ENCODE peak calls at places on chromosome 5, in four cellular contexts. One of them, this sample, is unnamed.

GRCh38 chr5:37501152-37501551 is 122.0 kb downstream of the WDR70 start:
- DNase-seq in PC-3: peak; percentile 77
- DNase-seq in cardiac muscle cell: peak; percentile 9
- DNase-seq in glutamatergic neuron: no peak
- DNase-seq in this sample: no peak

GRCh38 chr5:148697177-148697820 is 43.0 kb upstream of the HTR4 start:
- DNase-seq in PC-3: peak; percentile 87
- DNase-seq in cardiac muscle cell: peak; percentile 86
- DNase-seq in glutamatergic neuron: no peak
- DNase-seq in this sample: no peak

GRCh38 chr5:68169898-68170297 is 45.7 kb upstream of the PIK3R1 start:
- DNase-seq in PC-3: no peak
- DNase-seq in cardiac muscle cell: peak; percentile 28
- DNase-seq in glutamatergic neuron: no peak
- DNase-seq in this sample: no peak

GRCh38 chr5:178590141-178590923 is at the start of gene COL23A1:
- DNase-seq in PC-3: peak; percentile 40
- DNase-seq in cardiac muscle cell: peak; percentile 60
- DNase-seq in glutamatergic neuron: peak; percentile 76
- DNase-seq in this sample: peak; percentile 59

GRCh38 chr5:143536364-143536763 is 132.9 kb upstream of the NR3C1 start:
- DNase-seq in PC-3: peak; percentile 88
- DNase-seq in cardiac muscle cell: peak; percentile 98
- DNase-seq in glutamatergic neuron: no peak
- DNase-seq in this sample: peak; percentile 80

GRCh38 chr5:99020698-99021048 is 91.9 kb upstream of the CHD1 start:
- DNase-seq in PC-3: peak; percentile 35
- DNase-seq in cardiac muscle cell: no peak
- DNase-seq in glutamatergic neuron: no peak
- DNase-seq in this sample: no peak

GRCh38 chr5:88957000-88957399 is 74.0 kb upstream of the MEF2C start:
- DNase-seq in PC-3: no peak
- DNase-seq in cardiac muscle cell: no peak
- DNase-seq in glutamatergic neuron: no peak
- DNase-seq in this sample: no peak

GRCh38 chr5:107736608-107737007 is 65.9 kb upstream of the EFNA5 start:
- DNase-seq in PC-3: no peak
- DNase-seq in cardiac muscle cell: peak; percentile 1
- DNase-seq in glutamatergic neuron: no peak
- DNase-seq in this sample: no peak

GRCh38 chr5:66515209-66515608 is 81.0 kb upstream of the MAST4 start:
- DNase-seq in PC-3: no peak
- DNase-seq in cardiac muscle cell: no peak
- DNase-seq in glutamatergic neuron: no peak
- DNase-seq in this sample: no peak

GRCh38 chr5:84411832-84412605 is 27.3 kb upstream of the EDIL3 start:
- DNase-seq in PC-3: no peak
- DNase-seq in cardiac muscle cell: no peak
- DNase-seq in glutamatergic neuron: no peak
- DNase-seq in this sample: peak; percentile 75

GRCh38 chr5:62124266-62124665 is 181.7 kb upstream of the KIF2A start:
- DNase-seq in PC-3: no peak
- DNase-seq in cardiac muscle cell: no peak
- DNase-seq in glutamatergic neuron: no peak
- DNase-seq in this sample: no peak

GRCh38 chr5:59661939-59662615 is 231.4 kb downstream of the PDE4D start:
- DNase-seq in PC-3: no peak
- DNase-seq in cardiac muscle cell: peak; percentile 39
- DNase-seq in glutamatergic neuron: no peak
- DNase-seq in this sample: no peak

GRCh38 chr5:139120521-139120920 is 77.6 kb downstream of the SIL1 start:
- DNase-seq in PC-3: no peak
- DNase-seq in cardiac muscle cell: no peak
- DNase-seq in glutamatergic neuron: no peak
- DNase-seq in this sample: no peak

GRCh38 chr5:139117342-139117884 is 80.8 kb downstream of the SIL1 start:
- DNase-seq in PC-3: no peak
- DNase-seq in cardiac muscle cell: no peak
- DNase-seq in glutamatergic neuron: no peak
- DNase-seq in this sample: no peak

GRCh38 chr5:139116256-139116655 is 81.9 kb downstream of the SIL1 start:
- DNase-seq in PC-3: no peak
- DNase-seq in cardiac muscle cell: no peak
- DNase-seq in glutamatergic neuron: no peak
- DNase-seq in this sample: no peak

GRCh38 chr5:139121120-139121519 is 77.0 kb downstream of the SIL1 start:
- DNase-seq in PC-3: no peak
- DNase-seq in cardiac muscle cell: no peak
- DNase-seq in glutamatergic neuron: no peak
- DNase-seq in this sample: no peak

DNA sequence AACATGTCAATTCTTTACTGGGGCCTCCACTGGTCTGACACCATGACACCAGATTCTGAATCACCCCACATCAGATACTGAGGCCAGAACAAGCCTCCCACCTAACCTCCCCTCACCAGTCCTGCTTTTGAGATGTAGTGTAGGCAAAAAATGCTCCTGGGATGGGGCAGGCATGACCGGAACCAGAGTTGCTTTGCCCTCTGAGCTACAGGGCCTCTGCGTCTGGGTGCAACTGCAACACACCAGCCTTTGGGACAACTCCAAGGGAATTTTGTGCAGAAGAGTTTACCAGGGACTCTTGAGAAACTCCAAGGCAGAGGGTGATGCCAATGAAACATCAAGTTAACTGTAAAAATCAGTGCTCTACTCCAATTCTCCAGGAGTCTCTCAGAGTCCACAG is 79.4 kb downstream of the SIL1 start:
- DNase-seq in PC-3: no peak
- DNase-seq in cardiac muscle cell: no peak
- DNase-seq in glutamatergic neuron: no peak
- DNase-seq in this sample: no peak
- TF ChIP-seq CTCF in PC-3: no peak
- TF ChIP-seq CTCF in cardiac muscle cell: no peak
- TF ChIP-seq CTCF in glutamatergic neuron: no peak
- TF ChIP-seq CTCF in this sample: no peak

DNA sequence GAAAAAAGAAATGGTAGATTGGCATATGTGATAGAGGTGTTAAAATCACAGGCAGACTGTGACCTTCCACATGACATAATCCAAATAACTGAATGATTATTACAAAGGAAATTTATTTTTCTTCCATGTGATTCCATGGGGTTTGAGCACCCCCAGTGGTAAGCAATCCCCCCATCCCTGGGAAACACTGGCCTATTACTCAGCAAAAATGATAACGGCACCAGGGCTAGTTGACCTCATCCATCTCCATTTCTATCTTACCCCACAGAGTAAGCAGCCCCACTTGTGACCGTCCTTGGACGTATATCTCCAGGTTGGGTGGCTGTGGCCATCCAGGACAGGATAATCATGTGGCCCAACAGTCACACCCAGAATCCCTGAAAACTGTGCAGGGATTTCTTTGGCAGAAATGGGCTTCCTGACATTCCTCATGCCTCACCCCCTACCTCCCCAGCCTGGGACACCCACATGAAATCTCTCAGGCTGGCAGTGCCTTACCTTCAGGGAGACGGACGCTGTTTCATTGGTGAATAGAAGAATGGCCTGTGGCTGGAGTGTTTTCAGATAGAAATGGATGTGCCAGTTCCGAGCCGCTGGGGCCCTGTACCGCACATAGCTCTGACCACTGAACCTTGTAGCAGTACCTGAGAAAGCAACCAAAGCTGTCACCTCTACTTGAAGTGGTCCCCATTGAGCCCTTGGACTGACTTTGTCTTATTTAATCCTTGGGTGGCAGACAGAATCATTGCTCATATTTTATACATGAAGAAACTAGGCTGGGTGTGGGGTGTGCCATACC is 69.9 kb downstream of the SLC36A1 start:
- DNase-seq in PC-3: no peak
- DNase-seq in cardiac muscle cell: no peak
- DNase-seq in glutamatergic neuron: no peak
- DNase-seq in this sample: no peak
- TF ChIP-seq CTCF in PC-3: no peak
- TF ChIP-seq CTCF in cardiac muscle cell: no peak
- TF ChIP-seq CTCF in glutamatergic neuron: no peak
- TF ChIP-seq CTCF in this sample: no peak

GRCh38 chr5:136062563-136063274 is 33.9 kb downstream of the TGFBI start:
- DNase-seq in PC-3: peak; percentile 74
- DNase-seq in cardiac muscle cell: peak; percentile 61
- DNase-seq in glutamatergic neuron: no peak
- DNase-seq in this sample: peak; percentile 59
- TF ChIP-seq CTCF in PC-3: peak; percentile 78
- TF ChIP-seq CTCF in cardiac muscle cell: peak; percentile 43
- TF ChIP-seq CTCF in glutamatergic neuron: no peak
- TF ChIP-seq CTCF in this sample: no peak

DNA sequence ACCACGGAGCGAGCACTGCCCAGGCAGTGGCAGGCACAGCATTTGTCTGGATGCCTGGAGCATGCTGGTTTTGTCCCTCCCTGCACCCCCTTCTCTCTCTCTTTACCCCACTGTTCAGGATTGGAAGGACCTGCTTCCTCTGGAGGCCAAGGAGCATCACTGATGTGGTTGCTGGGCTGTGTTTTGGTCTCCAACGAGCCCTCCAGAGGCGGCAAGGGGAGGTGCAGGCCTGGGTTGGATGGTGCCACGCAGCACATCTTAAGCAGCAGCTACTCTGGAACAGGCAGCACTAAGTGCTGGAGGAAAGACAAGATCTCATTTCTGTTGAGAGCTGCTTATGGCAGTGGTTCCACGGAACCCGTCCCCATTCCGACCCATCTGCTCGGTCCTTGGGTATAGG is 139.6 kb downstream of the CMYA5 start:
- DNase-seq in PC-3: no peak
- DNase-seq in cardiac muscle cell: peak; percentile 18
- DNase-seq in glutamatergic neuron: peak; percentile 58
- DNase-seq in this sample: no peak
- TF ChIP-seq CTCF in PC-3: peak; percentile 40
- TF ChIP-seq CTCF in cardiac muscle cell: peak; percentile 39
- TF ChIP-seq CTCF in glutamatergic neuron: peak; percentile 64
- TF ChIP-seq CTCF in this sample: no peak

GRCh38 chr5:177505075-177505474 is 4.6 kb downstream of the DOK3 start:
- DNase-seq in PC-3: no peak
- DNase-seq in cardiac muscle cell: no peak
- DNase-seq in glutamatergic neuron: no peak
- DNase-seq in this sample: no peak

GRCh38 chr5:177507596-177508216 is 1.9 kb downstream of the DOK3 start:
- DNase-seq in PC-3: no peak
- DNase-seq in cardiac muscle cell: no peak
- DNase-seq in glutamatergic neuron: no peak
- DNase-seq in this sample: no peak

GRCh38 chr5:177508837-177509236 is 789 bp downstream of the DOK3 start:
- DNase-seq in PC-3: no peak
- DNase-seq in cardiac muscle cell: no peak
- DNase-seq in glutamatergic neuron: no peak
- DNase-seq in this sample: no peak

GRCh38 chr5:177508217-177508611 is 1.4 kb downstream of the DOK3 start:
- DNase-seq in PC-3: no peak
- DNase-seq in cardiac muscle cell: no peak
- DNase-seq in glutamatergic neuron: no peak
- DNase-seq in this sample: no peak

DNA sequence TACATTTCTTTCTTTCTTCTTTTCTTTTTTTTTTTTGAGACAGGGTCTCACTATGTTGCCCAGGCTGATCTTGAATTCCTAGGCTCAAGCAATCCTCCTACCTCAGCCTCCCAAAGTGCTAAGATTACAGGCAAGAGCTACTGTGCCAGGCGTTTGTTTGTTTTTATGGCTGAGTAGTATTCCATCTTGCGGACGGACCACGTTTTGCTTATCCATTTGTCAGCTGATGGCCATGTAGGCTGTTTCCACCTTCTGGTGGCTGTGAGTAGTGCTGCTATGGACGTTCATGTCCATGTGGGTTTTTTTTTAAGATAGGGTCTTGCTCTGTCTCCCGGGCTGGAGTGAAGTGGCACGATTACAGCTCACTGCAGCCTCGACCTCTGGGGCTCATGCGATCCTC is 2.5 kb downstream of the DOK3 start:
- DNase-seq in PC-3: peak; percentile 27
- DNase-seq in cardiac muscle cell: no peak
- DNase-seq in glutamatergic neuron: no peak
- DNase-seq in this sample: no peak
- TF ChIP-seq CTCF in PC-3: peak; percentile 43
- TF ChIP-seq CTCF in cardiac muscle cell: no peak
- TF ChIP-seq CTCF in glutamatergic neuron: peak; percentile 35
- TF ChIP-seq CTCF in this sample: no peak

GRCh38 chr5:146451411-146451810 is 4.3 kb downstream of the TCERG1 start:
- DNase-seq in PC-3: no peak
- DNase-seq in cardiac muscle cell: no peak
- DNase-seq in glutamatergic neuron: no peak
- DNase-seq in this sample: no peak
- TF ChIP-seq CTCF in PC-3: peak; percentile 61
- TF ChIP-seq CTCF in cardiac muscle cell: peak; percentile 10
- TF ChIP-seq CTCF in glutamatergic neuron: peak; percentile 53
- TF ChIP-seq CTCF in this sample: peak; percentile 26

This sample was measured in RWPE1.